ENCODE peak calls at places on chromosome 1, in nine cellular contexts. Y, Q, F, W, L, K, O, D and V are unnamed samples.

GRCh38 chr1:43008106-43008424 is 49.4 kb upstream of the SLC2A1 start:
- DNase-seq in Y (no peak), Q (no peak), F (no peak), W (no peak), L (no peak), K (no peak), O (no peak), D (no peak), V (no peak)

GRCh38 chr1:27928216-27928954 is 6.4 kb upstream of the SMPDL3B start:
- DNase-seq in Y (no peak), Q (no peak), F (no peak), W (no peak), L (no peak), K (peak; percentile 28), O (no peak), D (peak; percentile 58), V (peak; percentile 32)

GRCh38 chr1:98940680-98941079 is 64.0 kb downstream of the PLPPR5 start:
- DNase-seq in Y (no peak), Q (no peak), F (peak; percentile 48), W (peak; percentile 81), L (no peak), K (no peak), O (no peak), D (no peak), V (peak; percentile 50)

GRCh38 chr1:53592521-53592982 is 133.4 kb downstream of the DMRTB1 start:
- DNase-seq in Y (no peak), Q (no peak), F (peak; percentile 63), W (peak; percentile 79), L (peak; percentile 55), K (peak; percentile 89), O (peak; percentile 47), D (peak; percentile 88), V (peak; percentile 78)

GRCh38 chr1:117166076-117166475 is 44.5 kb upstream of the TRIM45 start:
- DNase-seq in Y (no peak), Q (no peak), F (peak; percentile 63), W (peak; percentile 95), L (no peak), K (no peak), O (no peak), D (no peak), V (peak; percentile 89)

GRCh38 chr1:184199797-184200170 is 148.3 kb downstream of the TSEN15 start:
- DNase-seq in Y (no peak), Q (no peak), F (no peak), W (no peak), L (no peak), K (peak; percentile 18), O (no peak), D (no peak), V (no peak)

GRCh38 chr1:48718116-48718630 is 58.5 kb downstream of the BEND5 start:
- DNase-seq in Y (no peak), Q (no peak), F (no peak), W (no peak), L (no peak), K (no peak), O (no peak), D (no peak), V (no peak)

GRCh38 chr1:85992756-85993155 is 163.8 kb downstream of the COL24A1 start:
- DNase-seq in Y (no peak), Q (no peak), F (peak; percentile 64), W (peak; percentile 76), L (no peak), K (no peak), O (no peak), D (no peak), V (peak; percentile 67)

GRCh38 chr1:118247593-118247992 is 62.6 kb upstream of the SPAG17 start:
- DNase-seq in Y (no peak), Q (no peak), F (peak; percentile 14), W (peak; percentile 10), L (no peak), K (peak; percentile 12), O (no peak), D (no peak), V (peak; percentile 4)

GRCh38 chr1:161045749-161046573 is at the start of gene USF1:
- DNase-seq in Y (peak; percentile 90), Q (peak; percentile 86), F (peak; percentile 95), W (peak; percentile 95), L (peak; percentile 95), K (peak; percentile 99), O (peak; percentile 94), D (peak; percentile 95), V (peak; percentile 96)

GRCh38 chr1:87678221-87678715 is 349.6 kb downstream of the LMO4 start:
- DNase-seq in Y (no peak), Q (no peak), F (no peak), W (no peak), L (no peak), K (no peak), O (no peak), D (no peak), V (no peak)